ENCODE peak calls at places on chromosomes 7 and 10, in six cellular contexts. One of them, this sample, is unnamed.
A peak's percentile ranks its signal among the peaks of the same experiment; 100 is the strongest.

GRCh38 chr7:70052691-70053090 is 454.4 kb downstream of the AUTS2 start:
- DNase-seq in prostate gland: no peak
- DNase-seq in mammary epithelial cell: no peak
- DNase-seq in dorsolateral prefrontal cortex: no peak
- DNase-seq in pancreas: no peak
- DNase-seq in H9: no peak
- DNase-seq in this sample: no peak

GRCh38 chr10:77305650-77306632 is 331.7 kb downstream of the KCNMA1 start:
- DNase-seq in prostate gland: peak; percentile 45
- DNase-seq in mammary epithelial cell: no peak
- DNase-seq in dorsolateral prefrontal cortex: no peak
- DNase-seq in pancreas: no peak
- DNase-seq in H9: no peak
- DNase-seq in this sample: no peak

GRCh38 chr7:132998763-132999162 is 83.1 kb downstream of the CHCHD3 start:
- DNase-seq in prostate gland: no peak
- DNase-seq in mammary epithelial cell: no peak
- DNase-seq in dorsolateral prefrontal cortex: no peak
- DNase-seq in pancreas: no peak
- DNase-seq in H9: no peak
- DNase-seq in this sample: no peak

GRCh38 chr7:7719235-7719634 is 828 bp upstream of the RPA3 start:
- DNase-seq in prostate gland: peak; percentile 44
- DNase-seq in mammary epithelial cell: peak; percentile 96
- DNase-seq in dorsolateral prefrontal cortex: peak; percentile 11
- DNase-seq in pancreas: no peak
- DNase-seq in H9: no peak
- DNase-seq in this sample: peak; percentile 76

GRCh38 chr10:72421895-72422540 is 67.3 kb upstream of the DNAJB12 start:
- DNase-seq in prostate gland: no peak
- DNase-seq in mammary epithelial cell: no peak
- DNase-seq in dorsolateral prefrontal cortex: no peak
- DNase-seq in pancreas: no peak
- DNase-seq in H9: peak; percentile 58
- DNase-seq in this sample: no peak

GRCh38 chr7:98086231-98086855 is 20.3 kb upstream of the LMTK2 start:
- DNase-seq in prostate gland: peak; percentile 92
- DNase-seq in mammary epithelial cell: peak; percentile 95
- DNase-seq in dorsolateral prefrontal cortex: no peak
- DNase-seq in pancreas: peak; percentile 70
- DNase-seq in H9: no peak
- DNase-seq in this sample: peak; percentile 87

GRCh38 chr7:27130540-27131389 is at the start of gene HOXA4:
- DNase-seq in prostate gland: peak; percentile 94
- DNase-seq in mammary epithelial cell: peak; percentile 89
- DNase-seq in dorsolateral prefrontal cortex: no peak
- DNase-seq in pancreas: no peak
- DNase-seq in H9: peak; percentile 88
- DNase-seq in this sample: peak; percentile 93

GRCh38 chr7:140646931-140647647 is 6.5 kb upstream of the DENND2A start:
- DNase-seq in prostate gland: no peak
- DNase-seq in mammary epithelial cell: no peak
- DNase-seq in dorsolateral prefrontal cortex: no peak
- DNase-seq in pancreas: no peak
- DNase-seq in H9: peak; percentile 84
- DNase-seq in this sample: peak; percentile 50

GRCh38 chr10:118139321-118139720 is 92.6 kb upstream of the RAB11FIP2 start:
- DNase-seq in prostate gland: no peak
- DNase-seq in mammary epithelial cell: peak; percentile 19
- DNase-seq in dorsolateral prefrontal cortex: no peak
- DNase-seq in pancreas: no peak
- DNase-seq in H9: no peak
- DNase-seq in this sample: peak; percentile 12

GRCh38 chr10:5317547-5318107 is 47.1 kb upstream of the UCN3 start:
- DNase-seq in prostate gland: no peak
- DNase-seq in mammary epithelial cell: peak; percentile 94
- DNase-seq in dorsolateral prefrontal cortex: no peak
- DNase-seq in pancreas: no peak
- DNase-seq in H9: no peak
- DNase-seq in this sample: peak; percentile 93

GRCh38 chr7:42080831-42081230 is 156.2 kb downstream of the GLI3 start:
- DNase-seq in prostate gland: no peak
- DNase-seq in mammary epithelial cell: no peak
- DNase-seq in dorsolateral prefrontal cortex: no peak
- DNase-seq in pancreas: no peak
- DNase-seq in H9: no peak
- DNase-seq in this sample: no peak

GRCh38 chr7:65902306-65902705 is 29.4 kb downstream of the VKORC1L1 start:
- DNase-seq in prostate gland: no peak
- DNase-seq in mammary epithelial cell: no peak
- DNase-seq in dorsolateral prefrontal cortex: no peak
- DNase-seq in pancreas: no peak
- DNase-seq in H9: no peak
- DNase-seq in this sample: no peak

GRCh38 chr7:4202954-4203353 is 479.1 kb upstream of the FOXK1 start:
- DNase-seq in prostate gland: no peak
- DNase-seq in mammary epithelial cell: no peak
- DNase-seq in dorsolateral prefrontal cortex: no peak
- DNase-seq in pancreas: peak; percentile 33
- DNase-seq in H9: no peak
- DNase-seq in this sample: no peak

GRCh38 chr10:104223304-104223703 is 8.9 kb downstream of the CFAP43 start:
- DNase-seq in prostate gland: no peak
- DNase-seq in mammary epithelial cell: no peak
- DNase-seq in dorsolateral prefrontal cortex: no peak
- DNase-seq in pancreas: no peak
- DNase-seq in H9: no peak
- DNase-seq in this sample: no peak

GRCh38 chr7:47034180-47034579 is 547.7 kb downstream of the TNS3 start:
- DNase-seq in prostate gland: no peak
- DNase-seq in mammary epithelial cell: no peak
- DNase-seq in dorsolateral prefrontal cortex: no peak
- DNase-seq in pancreas: no peak
- DNase-seq in H9: no peak
- DNase-seq in this sample: no peak

GRCh38 chr7:44587843-44588711 is 6.0 kb upstream of the TMED4 start:
- DNase-seq in prostate gland: peak; percentile 58
- DNase-seq in mammary epithelial cell: peak; percentile 51
- DNase-seq in dorsolateral prefrontal cortex: peak; percentile 33
- DNase-seq in pancreas: no peak
- DNase-seq in H9: no peak
- DNase-seq in this sample: peak; percentile 24

GRCh38 chr7:139543801-139544603 is 20.5 kb downstream of the CLEC2L start:
- DNase-seq in prostate gland: no peak
- DNase-seq in mammary epithelial cell: no peak
- DNase-seq in dorsolateral prefrontal cortex: no peak
- DNase-seq in pancreas: no peak
- DNase-seq in H9: peak; percentile 65
- DNase-seq in this sample: no peak

GRCh38 chr7:125516194-125516593 is 586.6 kb upstream of the POT1 start:
- DNase-seq in prostate gland: no peak
- DNase-seq in mammary epithelial cell: no peak
- DNase-seq in dorsolateral prefrontal cortex: no peak
- DNase-seq in pancreas: no peak
- DNase-seq in H9: no peak
- DNase-seq in this sample: no peak

GRCh38 chr7:47394751-47395252 is 187.1 kb downstream of the TNS3 start:
- DNase-seq in prostate gland: no peak
- DNase-seq in mammary epithelial cell: no peak
- DNase-seq in dorsolateral prefrontal cortex: no peak
- DNase-seq in pancreas: no peak
- DNase-seq in H9: no peak
- DNase-seq in this sample: no peak

GRCh38 chr10:99698504-99699080 is 33.3 kb downstream of the COX15 start:
- DNase-seq in prostate gland: no peak
- DNase-seq in mammary epithelial cell: no peak
- DNase-seq in dorsolateral prefrontal cortex: no peak
- DNase-seq in pancreas: no peak
- DNase-seq in H9: no peak
- DNase-seq in this sample: no peak
- TF ChIP-seq CTCF in prostate gland: no peak
- TF ChIP-seq CTCF in mammary epithelial cell: peak; percentile 19
- TF ChIP-seq CTCF in dorsolateral prefrontal cortex: no peak
- TF ChIP-seq CTCF in pancreas: no peak
- TF ChIP-seq CTCF in H9: peak; percentile 18
- TF ChIP-seq CTCF in this sample: no peak

GRCh38 chr10:18438356-18439126 is 212.8 kb downstream of the NSUN6 start:
- DNase-seq in prostate gland: no peak
- DNase-seq in mammary epithelial cell: no peak
- DNase-seq in dorsolateral prefrontal cortex: peak; percentile 22
- DNase-seq in pancreas: no peak
- DNase-seq in H9: no peak
- DNase-seq in this sample: no peak
- H3K27ac ChIP-seq in prostate gland: no peak overlapping the region
- H3K27ac ChIP-seq in mammary epithelial cell: no peak overlapping the region
- H3K27ac ChIP-seq in dorsolateral prefrontal cortex: peak overlapping the region; percentile 21
- H3K27ac ChIP-seq in pancreas: no peak overlapping the region
- H3K27ac ChIP-seq in H9: no peak overlapping the region
- H3K27ac ChIP-seq in this sample: no peak overlapping the region

GRCh38 chr10:88865281-88865876 is 13.7 kb upstream of the ANKRD22 start:
- DNase-seq in prostate gland: peak; percentile 24
- DNase-seq in mammary epithelial cell: peak; percentile 27
- DNase-seq in dorsolateral prefrontal cortex: no peak
- DNase-seq in pancreas: no peak
- DNase-seq in H9: no peak
- DNase-seq in this sample: peak; percentile 46
- TF ChIP-seq CTCF in prostate gland: no peak
- TF ChIP-seq CTCF in mammary epithelial cell: peak; percentile 58
- TF ChIP-seq CTCF in dorsolateral prefrontal cortex: no peak
- TF ChIP-seq CTCF in pancreas: no peak
- TF ChIP-seq CTCF in H9: peak; percentile 19
- TF ChIP-seq CTCF in this sample: no peak

GRCh38 chr10:127034224-127034623 is 129.0 kb downstream of the DOCK1 start:
- DNase-seq in prostate gland: no peak
- DNase-seq in mammary epithelial cell: no peak
- DNase-seq in dorsolateral prefrontal cortex: no peak
- DNase-seq in pancreas: no peak
- DNase-seq in H9: no peak
- DNase-seq in this sample: no peak

GRCh38 chr10:127034790-127035189 is 129.6 kb downstream of the DOCK1 start:
- DNase-seq in prostate gland: no peak
- DNase-seq in mammary epithelial cell: peak; percentile 6
- DNase-seq in dorsolateral prefrontal cortex: no peak
- DNase-seq in pancreas: no peak
- DNase-seq in H9: no peak
- DNase-seq in this sample: no peak

GRCh38 chr10:127036987-127037386 is 131.8 kb downstream of the DOCK1 start:
- DNase-seq in prostate gland: no peak
- DNase-seq in mammary epithelial cell: no peak
- DNase-seq in dorsolateral prefrontal cortex: no peak
- DNase-seq in pancreas: no peak
- DNase-seq in H9: no peak
- DNase-seq in this sample: no peak

GRCh38 chr10:127033569-127034175 is 128.4 kb downstream of the DOCK1 start:
- DNase-seq in prostate gland: peak; percentile 16
- DNase-seq in mammary epithelial cell: peak; percentile 35
- DNase-seq in dorsolateral prefrontal cortex: no peak
- DNase-seq in pancreas: no peak
- DNase-seq in H9: no peak
- DNase-seq in this sample: no peak

GRCh38 chr10:127035827-127036226 is 130.6 kb downstream of the DOCK1 start:
- DNase-seq in prostate gland: no peak
- DNase-seq in mammary epithelial cell: no peak
- DNase-seq in dorsolateral prefrontal cortex: no peak
- DNase-seq in pancreas: no peak
- DNase-seq in H9: no peak
- DNase-seq in this sample: no peak
- H3K27ac ChIP-seq in prostate gland: no peak overlapping the region
- H3K27ac ChIP-seq in mammary epithelial cell: no peak overlapping the region
- H3K27ac ChIP-seq in dorsolateral prefrontal cortex: no peak overlapping the region
- H3K27ac ChIP-seq in pancreas: no peak overlapping the region
- H3K27ac ChIP-seq in H9: no peak overlapping the region
- H3K27ac ChIP-seq in this sample: no peak overlapping the region

DNA sequence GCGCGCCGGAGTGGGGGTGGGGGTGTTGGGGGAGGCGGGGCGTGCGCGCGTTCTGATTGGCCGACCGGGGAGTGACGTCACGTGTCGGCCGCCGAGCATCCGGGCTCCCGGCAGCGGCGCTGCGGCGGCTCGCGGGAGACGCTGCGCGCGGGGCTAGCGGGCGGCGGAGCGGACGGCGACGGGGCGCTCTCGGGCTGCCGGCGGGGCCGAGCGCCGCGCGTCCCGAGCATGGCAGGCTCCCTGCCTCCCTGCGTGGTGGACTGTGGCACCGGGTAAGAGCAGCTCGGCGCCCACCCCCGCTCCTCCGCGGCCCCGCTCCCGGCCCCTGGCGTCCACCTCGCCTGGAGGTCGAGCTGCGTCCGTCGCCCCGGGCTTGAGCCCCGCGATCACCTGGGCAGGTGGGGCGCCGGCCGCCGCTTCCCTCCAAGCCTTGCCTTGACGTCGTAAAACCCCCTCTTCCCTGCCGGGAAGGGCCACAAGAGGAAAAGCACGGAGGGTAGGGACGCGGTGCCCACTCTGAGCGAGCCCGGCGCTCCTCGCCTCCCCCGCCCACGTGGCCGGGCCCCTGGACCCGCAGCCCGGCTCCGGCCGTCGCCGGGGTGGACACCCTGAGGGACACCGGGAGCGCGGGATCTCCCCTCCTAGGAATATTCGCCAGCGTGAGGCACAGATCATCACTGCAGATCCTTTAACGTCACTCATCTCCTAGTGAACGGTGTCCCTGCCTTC is at the start of gene ACTR3B:
- DNase-seq in prostate gland: peak; percentile 82
- DNase-seq in mammary epithelial cell: peak; percentile 76
- DNase-seq in dorsolateral prefrontal cortex: peak; percentile 84
- DNase-seq in pancreas: peak; percentile 97
- DNase-seq in H9: peak; percentile 89
- DNase-seq in this sample: peak; percentile 94
- TF ChIP-seq CTCF in prostate gland: no peak
- TF ChIP-seq CTCF in mammary epithelial cell: no peak
- TF ChIP-seq CTCF in dorsolateral prefrontal cortex: peak; percentile 45
- TF ChIP-seq CTCF in pancreas: no peak
- TF ChIP-seq CTCF in H9: no peak
- TF ChIP-seq CTCF in this sample: no peak

GRCh38 chr10:34433241-34434076 is 381.6 kb downstream of the PARD3 start:
- DNase-seq in prostate gland: no peak
- DNase-seq in mammary epithelial cell: no peak
- DNase-seq in dorsolateral prefrontal cortex: no peak
- DNase-seq in pancreas: no peak
- DNase-seq in H9: no peak
- DNase-seq in this sample: no peak
- H3K27ac ChIP-seq in prostate gland: no peak overlapping the region
- H3K27ac ChIP-seq in mammary epithelial cell: no peak overlapping the region
- H3K27ac ChIP-seq in dorsolateral prefrontal cortex: no peak overlapping the region
- H3K27ac ChIP-seq in pancreas: no peak overlapping the region
- H3K27ac ChIP-seq in H9: no peak overlapping the region
- H3K27ac ChIP-seq in this sample: peak overlapping the region; percentile 22

DNA sequence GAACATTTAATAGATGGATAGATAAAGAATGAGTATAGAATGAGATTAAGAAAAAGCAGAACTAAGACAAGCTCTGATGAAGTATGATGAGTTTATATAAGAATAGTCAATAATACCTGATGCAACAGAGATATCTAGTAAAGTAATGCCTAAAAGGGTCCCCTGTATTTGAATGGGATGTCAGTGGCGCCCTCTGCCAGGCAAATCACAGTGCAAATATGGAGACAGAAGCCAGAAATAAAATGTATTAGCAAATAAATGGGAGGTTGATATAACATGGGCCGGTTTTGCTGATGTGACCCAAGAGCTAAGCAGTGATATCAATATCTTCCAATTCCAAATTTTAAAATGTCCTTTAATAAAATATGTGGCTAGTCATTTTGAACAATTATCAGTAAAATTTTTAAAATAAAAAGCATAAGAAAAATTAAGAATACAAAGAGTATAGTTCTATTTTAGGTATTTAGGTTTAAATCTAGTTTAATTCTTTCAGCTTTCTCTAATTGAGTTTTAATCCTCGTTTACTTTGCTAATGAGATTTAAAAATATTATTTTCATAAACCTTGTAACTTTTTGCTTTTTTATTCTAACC is 62.6 kb downstream of the ADK start:
- DNase-seq in prostate gland: peak; percentile 18
- DNase-seq in mammary epithelial cell: no peak
- DNase-seq in dorsolateral prefrontal cortex: no peak
- DNase-seq in pancreas: no peak
- DNase-seq in H9: no peak
- DNase-seq in this sample: peak; percentile 63
- TF ChIP-seq CTCF in prostate gland: no peak
- TF ChIP-seq CTCF in mammary epithelial cell: peak; percentile 63
- TF ChIP-seq CTCF in dorsolateral prefrontal cortex: no peak
- TF ChIP-seq CTCF in pancreas: no peak
- TF ChIP-seq CTCF in H9: peak; percentile 70
- TF ChIP-seq CTCF in this sample: peak; percentile 55

This sample was measured in RWPE1.